ENCODE peak calls at places on chromosome 11, in five cellular contexts. N, F, W, C and P are unnamed samples.

GRCh38 chr11:12321217-12321937 is 56.0 kb upstream of the PARVA start:
- DNase-seq in N (no peak), F (no peak), W (no peak), C (no peak), P (no peak)

GRCh38 chr11:107858217-107859070 is at the start of gene SLC35F2:
- DNase-seq in N (peak; percentile 86), F (peak; percentile 61), W (no peak), C (peak; percentile 84), P (peak; percentile 90)

GRCh38 chr11:83574516-83574915 is 288.3 kb upstream of the CCDC90B start:
- DNase-seq in N (no peak), F (no peak), W (no peak), C (no peak), P (no peak)

GRCh38 chr11:69058501-69059270 is 10.0 kb downstream of the TPCN2 start:
- DNase-seq in N (no peak), F (no peak), W (no peak), C (no peak), P (no peak)

GRCh38 chr11:114232400-114233070 is 63.7 kb upstream of the NNMT start:
- DNase-seq in N (no peak), F (no peak), W (no peak), C (peak; percentile 34), P (no peak)

GRCh38 chr11:65071907-65072630 is 11.8 kb downstream of the CDCA5 start:
- DNase-seq in N (no peak), F (no peak), W (no peak), C (no peak), P (peak; percentile 70)

GRCh38 chr11:84909740-84910139 is 717.4 kb downstream of the DLG2 start:
- DNase-seq in N (peak; percentile 33), F (no peak), W (no peak), C (no peak), P (no peak)

GRCh38 chr11:1293619-1294015 is 15.8 kb downstream of the TOLLIP start:
- DNase-seq in N (no peak), F (no peak), W (no peak), C (no peak), P (no peak)

GRCh38 chr11:8242113-8242475 is 21.6 kb downstream of the LMO1 start:
- DNase-seq in N (peak; percentile 56), F (no peak), W (no peak), C (no peak), P (no peak)

GRCh38 chr11:36953986-36954385 is 355.9 kb upstream of the RAG2 start:
- DNase-seq in N (no peak), F (peak; percentile 1), W (no peak), C (no peak), P (no peak)

GRCh38 chr11:73235236-73235786 is 17.2 kb downstream of the P2RY2 start:
- DNase-seq in N (no peak), F (no peak), W (no peak), C (no peak), P (no peak)

GRCh38 chr11:14455648-14456430 is 43.8 kb downstream of the COPB1 start:
- DNase-seq in N (no peak), F (no peak), W (no peak), C (no peak), P (no peak)

GRCh38 chr11:20647976-20648565 is 21.3 kb upstream of the NELL1 start:
- DNase-seq in N (peak; percentile 49), F (peak; percentile 52), W (peak; percentile 4), C (peak; percentile 56), P (peak; percentile 69)

GRCh38 chr11:118899706-118900360 is 16.1 kb downstream of the CXCR5 start:
- DNase-seq in N (no peak), F (no peak), W (no peak), C (no peak), P (no peak)

GRCh38 chr11:118902336-118903203 is 18.9 kb downstream of the CXCR5 start:
- DNase-seq in N (no peak), F (no peak), W (no peak), C (no peak), P (no peak)

GRCh38 chr11:118900535-118901384 is 17.1 kb downstream of the CXCR5 start:
- DNase-seq in N (no peak), F (no peak), W (no peak), C (no peak), P (no peak)

GRCh38 chr11:118903204-118904015 is 19.7 kb downstream of the CXCR5 start:
- DNase-seq in N (no peak), F (no peak), W (no peak), C (no peak), P (no peak)

GRCh38 chr11:118901494-118902335 is 18.0 kb downstream of the CXCR5 start:
- DNase-seq in N (no peak), F (no peak), W (no peak), C (peak; percentile 24), P (no peak)
- TF ChIP-seq CTCF in N (no peak), F (no peak), W (no peak), C (no peak), P (no peak)

DNA sequence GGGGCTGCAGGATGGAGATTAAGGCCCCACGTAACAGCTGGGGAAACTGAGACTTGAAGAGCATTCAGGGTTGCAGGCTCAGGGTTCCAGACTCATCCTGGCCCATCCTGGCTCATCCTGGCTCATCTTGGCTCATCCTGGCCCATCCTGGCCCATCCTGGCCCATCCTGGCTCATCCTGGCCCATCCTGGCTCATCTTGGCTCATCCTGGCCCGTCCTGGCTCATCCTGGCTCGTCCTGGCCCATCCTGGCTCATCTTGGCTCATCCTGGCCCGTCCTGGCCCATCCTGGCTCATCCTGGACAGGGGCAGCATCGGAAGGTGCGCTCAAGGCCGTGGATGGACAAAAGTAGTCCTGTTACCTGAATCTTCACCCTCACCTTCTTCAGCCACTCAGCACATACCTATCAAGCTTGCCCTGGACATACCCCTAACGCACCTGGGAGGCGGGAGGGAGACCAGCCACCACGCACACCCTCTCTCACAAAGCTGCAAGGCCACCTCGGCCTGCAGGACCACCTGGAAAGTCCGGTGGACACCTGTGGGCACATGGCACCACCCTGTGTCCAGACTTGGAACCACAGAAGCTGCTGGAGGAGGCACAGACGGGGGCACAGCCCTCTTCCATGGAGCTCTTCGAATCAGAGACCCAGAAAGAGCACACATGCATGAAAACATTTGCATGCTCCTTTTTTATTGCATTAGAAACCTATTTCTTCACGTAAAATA is 20.3 kb upstream of the NLRP6 start:
- DNase-seq in N (no peak), F (no peak), W (no peak), C (no peak), P (no peak)
- TF ChIP-seq CTCF in N (peak; percentile 33), F (no peak), W (no peak), C (no peak), P (peak; percentile 40)

DNA sequence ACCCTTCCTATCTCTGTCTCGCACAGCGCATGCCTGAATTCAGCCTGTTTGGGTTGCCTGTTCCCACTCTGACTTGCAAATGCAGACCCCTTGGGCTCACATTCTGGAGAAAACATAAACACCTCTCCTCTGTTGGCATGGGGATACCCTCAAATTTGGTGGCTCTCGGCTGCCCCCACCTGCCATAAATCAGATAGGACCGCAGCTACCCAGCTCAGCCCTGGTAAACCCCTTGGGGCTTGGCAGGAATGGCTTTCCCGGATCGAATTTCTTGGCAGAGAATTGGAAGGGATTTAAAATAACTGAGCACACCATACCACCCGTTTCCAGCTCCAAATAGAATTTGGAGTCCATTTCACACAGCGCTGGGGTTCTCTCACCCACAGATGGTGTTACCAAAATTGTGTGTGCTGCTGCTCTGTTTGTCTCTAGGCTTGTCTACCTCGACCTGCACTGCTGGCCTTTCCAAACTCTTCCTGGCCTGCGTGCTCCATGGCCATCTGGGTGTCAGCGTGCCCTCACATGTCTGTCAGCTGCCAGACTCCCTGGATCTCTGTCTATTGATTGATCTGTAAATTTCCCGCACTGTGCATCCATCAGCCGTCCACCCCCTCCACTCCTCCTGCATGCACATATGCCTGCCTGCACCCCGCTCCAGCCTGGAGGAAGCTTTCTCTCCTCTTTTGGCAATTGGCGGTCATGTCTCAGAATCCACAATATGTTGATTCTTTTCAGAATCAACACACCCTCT is 134.0 kb downstream of the NTM start:
- DNase-seq in N (peak; percentile 82), F (no peak), W (no peak), C (no peak), P (no peak)
- TF ChIP-seq CTCF in N (peak; percentile 72), F (peak; percentile 8), W (no peak), C (no peak), P (no peak)

DNA sequence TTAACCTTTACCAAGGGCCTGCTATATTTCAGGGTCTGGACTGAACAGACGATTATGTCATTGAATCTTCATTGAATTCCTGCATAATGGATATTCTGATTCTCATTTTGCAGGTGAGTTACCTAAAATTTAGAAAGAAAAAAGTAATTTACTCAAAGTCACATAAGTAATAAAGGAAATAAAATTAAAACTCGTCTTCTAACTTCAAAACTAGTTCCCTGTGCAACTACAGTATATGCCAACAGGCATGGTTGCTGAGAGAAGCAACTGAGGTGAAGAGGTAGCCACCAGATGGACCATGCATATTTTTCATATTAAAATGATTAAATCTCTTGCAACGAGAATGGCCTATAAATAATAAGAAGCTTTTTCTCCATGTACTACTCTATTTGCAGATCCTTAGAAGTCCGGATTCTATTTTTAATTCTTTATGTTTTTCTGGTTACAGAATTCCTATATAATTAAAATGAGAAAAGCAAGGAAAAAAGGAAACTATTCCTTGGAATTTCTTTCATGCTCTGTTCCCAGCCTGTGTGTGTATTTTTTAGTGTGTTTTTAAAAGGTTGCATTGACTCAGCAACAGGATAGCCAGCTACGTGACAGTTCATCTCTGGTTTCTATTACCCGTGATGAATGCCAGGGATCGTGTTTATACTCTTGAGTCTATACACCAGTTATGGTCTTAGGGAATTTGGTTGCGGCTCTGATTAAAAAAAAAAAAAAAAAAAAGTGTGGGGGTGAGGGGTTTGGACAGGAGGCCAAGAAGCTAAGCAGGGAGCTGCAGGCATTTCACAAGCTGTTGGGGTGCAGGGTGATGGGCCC is 186.8 kb downstream of the ETS1 start:
- DNase-seq in N (no peak), F (no peak), W (no peak), C (no peak), P (no peak)
- TF ChIP-seq CTCF in N (no peak), F (no peak), W (no peak), C (no peak), P (no peak)